ENCODE peak calls at places on chromosomes 5 and 9, in five cellular contexts. P is CD8-positive, alpha-beta memory T cell; L is effector memory CD4-positive, alpha-beta T cell; S is H1; C is lung. D is an unnamed sample.

GRCh38 chr9:21688108-21689102 is 114.0 kb upstream of the MTAP start:
- DNase-seq in P (no peak), S (no peak), C (no peak), L (no peak), D (no peak)

GRCh38 chr5:67381240-67381875 is 184.8 kb upstream of the CD180 start:
- DNase-seq in C (no peak), S (no peak), P (no peak), L (no peak), D (no peak)

GRCh38 chr5:121273818-121274433 is 577.8 kb upstream of the FTMT start:
- DNase-seq in C (no peak), S (no peak), L (no peak), P (no peak), D (no peak)

GRCh38 chr5:14872070-14872989 is 752 bp upstream of the ANKH start:
- DNase-seq in C (peak; percentile 62), P (peak; percentile 46), S (peak; percentile 68), L (peak; percentile 48), D (peak; percentile 70)

GRCh38 chr9:70988551-70988950 is 132.9 kb downstream of the TRPM3 start:
- DNase-seq in S (no peak), P (no peak), L (no peak), C (no peak), D (no peak)

GRCh38 chr5:33774323-33774722 is 117.5 kb downstream of the ADAMTS12 start:
- DNase-seq in L (no peak), C (no peak), P (no peak), S (no peak), D (no peak)

GRCh38 chr9:137358126-137358525 is 56.1 kb upstream of the NRARP start:
- DNase-seq in C (no peak), P (no peak), S (no peak), L (no peak), D (no peak)

GRCh38 chr5:123217183-123217582 is 128.1 kb downstream of the PRDM6 start:
- DNase-seq in L (no peak), P (no peak), S (no peak), C (no peak), D (no peak)

GRCh38 chr5:134462047-134462575 is 50.4 kb upstream of the CDKN2AIPNL start:
- DNase-seq in C (no peak), S (no peak), P (no peak), L (no peak), D (no peak)

GRCh38 chr5:148011407-148012124 is 52.2 kb upstream of the SPINK5 start:
- DNase-seq in S (no peak), P (no peak), L (no peak), C (no peak), D (no peak)

GRCh38 chr5:132468665-132469379 is 21.8 kb downstream of the IRF1 start:
- DNase-seq in P (no peak), C (no peak), S (no peak), L (no peak), D (no peak)

GRCh38 chr9:96555567-96556386 is 63.9 kb downstream of the CDC14B start:
- DNase-seq in P (no peak), C (no peak), L (no peak), S (no peak), D (no peak)

GRCh38 chr9:130940693-130941576 is 1.9 kb upstream of the FIBCD1 start:
- DNase-seq in L (peak; percentile 42), P (peak; percentile 49), S (peak; percentile 99), C (peak; percentile 81), D (peak; percentile 87)

GRCh38 chr9:136714876-136715239 is 2.5 kb downstream of the DIPK1B start:
- DNase-seq in L (no peak), C (no peak), P (no peak), S (no peak), D (no peak)

GRCh38 chr5:12780536-12780935 is 876.3 kb upstream of the CTNND2 start:
- DNase-seq in C (no peak), L (no peak), P (no peak), S (no peak), D (no peak)

GRCh38 chr5:66356011-66356565 is 212.0 kb downstream of the SREK1 start:
- DNase-seq in P (no peak), L (no peak), S (no peak), C (no peak), D (no peak)

GRCh38 chr5:135591277-135591676 is 12.5 kb upstream of the CXCL14 start:
- DNase-seq in C (no peak), S (no peak), L (no peak), P (no peak), D (no peak)

GRCh38 chr5:45796959-45797553 is 100.9 kb upstream of the HCN1 start:
- DNase-seq in C (no peak), P (no peak), S (no peak), L (no peak), D (no peak)

GRCh38 chr5:122457178-122457826 is 145.3 kb downstream of the SNCAIP start:
- DNase-seq in S (no peak), C (no peak), L (no peak), P (no peak), D (no peak)

GRCh38 chr9:97905228-97905627 is 17.1 kb downstream of the TRMO start:
- DNase-seq in P (peak; percentile 34), C (no peak), S (no peak), L (peak; percentile 45), D (no peak)

GRCh38 chr5:154191467-154192261 is 1.1 kb downstream of the GALNT10 start:
- DNase-seq in S (no peak), L (no peak), C (no peak), P (no peak), D (no peak)

GRCh38 chr5:67201897-67202549 is 5.4 kb upstream of the CD180 start:
- DNase-seq in S (no peak), P (no peak), L (no peak), C (no peak), D (no peak)

GRCh38 chr5:127074466-127074865 is 1.2 kb upstream of the C5orf63 start:
- DNase-seq in P (no peak), S (no peak), C (no peak), L (no peak), D (no peak)

GRCh38 chr5:101995585-101995984 is 300.5 kb downstream of the SLCO4C1 start:
- DNase-seq in P (no peak), L (no peak), C (no peak), S (no peak), D (no peak)

GRCh38 chr5:135472141-135472540 is 20.0 kb upstream of the TIFAB start:
- DNase-seq in S (no peak), P (no peak), C (no peak), L (no peak), D (no peak)

GRCh38 chr5:175893466-175893865 is 22.1 kb downstream of the CPLX2 start:
- DNase-seq in L (no peak), P (no peak), C (no peak), S (no peak), D (no peak)

GRCh38 chr5:127001621-127002296 is 28.6 kb downstream of the MARCHF3 start:
- DNase-seq in C (no peak), P (no peak), S (no peak), L (no peak), D (no peak)

GRCh38 chr9:34540826-34541225 is 18.0 kb upstream of the ENHO start:
- DNase-seq in L (no peak), P (no peak), C (no peak), S (peak; percentile 24), D (no peak)

GRCh38 chr9:2849943-2850342 is 6.0 kb upstream of the PUM3 start:
- DNase-seq in L (no peak), S (no peak), P (no peak), C (no peak), D (no peak)

GRCh38 chr9:69180670-69181069 is 6.6 kb downstream of the TJP2 start:
- DNase-seq in P (peak; percentile 5), S (no peak), C (peak; percentile 58), L (peak; percentile 34), D (peak; percentile 41)

GRCh38 chr5:113678924-113679575 is 165.6 kb downstream of the YTHDC2 start:
- DNase-seq in S (peak; percentile 56), P (no peak), C (no peak), L (no peak), D (no peak)

GRCh38 chr9:93861736-93862358 is 93.3 kb downstream of the BARX1 start:
- DNase-seq in L (no peak), C (no peak), S (no peak), P (no peak), D (no peak)

GRCh38 chr5:96012399-96012798 is 50.7 kb upstream of the ELL2 start:
- DNase-seq in L (no peak), P (no peak), C (no peak), S (no peak), D (no peak)

GRCh38 chr9:134604834-134605233 is 36.8 kb upstream of the COL5A1 start:
- DNase-seq in S (no peak), L (no peak), P (no peak), C (no peak), D (peak; percentile 35)

GRCh38 chr9:135526089-135526729 is 5.0 kb downstream of the LCN1 start:
- DNase-seq in L (no peak), C (no peak), P (no peak), S (no peak), D (no peak)

GRCh38 chr9:17800397-17800796 is 221.5 kb downstream of the SH3GL2 start:
- DNase-seq in P (no peak), S (no peak), C (no peak), L (no peak), D (no peak)

DNA sequence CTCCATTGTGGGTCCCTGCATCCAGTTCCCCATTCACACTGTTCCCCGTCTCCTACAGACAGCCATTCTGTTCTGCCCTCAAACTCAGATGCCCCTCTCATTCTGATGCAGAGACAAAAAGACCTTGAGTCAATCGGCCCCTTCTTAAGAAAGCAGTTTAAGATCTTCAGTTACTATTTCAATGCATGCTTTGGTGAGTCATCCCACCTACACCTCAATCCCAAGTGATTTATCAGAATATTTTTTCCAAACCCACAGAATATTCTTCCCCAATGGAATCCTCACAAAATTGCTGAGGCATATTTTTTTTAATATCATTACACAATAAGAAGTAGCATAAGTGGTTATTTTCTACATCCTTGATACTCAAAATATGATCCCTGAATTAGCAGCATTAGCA is 92.4 kb upstream of the SLC1A1 start:
- DNase-seq in P (no peak), L (no peak), C (no peak), S (no peak), D (no peak)
- H3K4me1 ChIP-seq in P (no peaks in the 10 kb centered on the region), L (no peaks in the 10 kb centered on the region), C (no peaks in the 10 kb centered on the region), S (no peaks in the 10 kb centered on the region), D (no peaks in the 10 kb centered on the region)

GRCh38 chr9:19631181-19631580 is 157.7 kb downstream of the SLC24A2 start:
- DNase-seq in S (no peak), P (no peak), C (no peak), L (no peak), D (no peak)
- H3K27ac ChIP-seq in S (no peak overlapping the region), P (no peak overlapping the region), C (no peak overlapping the region), L (no peak overlapping the region), D (no peak overlapping the region)

GRCh38 chr5:61184708-61185107 is 22.4 kb upstream of the SMIM15 start:
- DNase-seq in S (no peak), L (no peak), C (no peak), P (no peak), D (no peak)
- H3K4me3 ChIP-seq in S (no peak overlapping the region), L (no peak overlapping the region), C (no peak overlapping the region), P (no peak overlapping the region), D (no peak overlapping the region)

DNA sequence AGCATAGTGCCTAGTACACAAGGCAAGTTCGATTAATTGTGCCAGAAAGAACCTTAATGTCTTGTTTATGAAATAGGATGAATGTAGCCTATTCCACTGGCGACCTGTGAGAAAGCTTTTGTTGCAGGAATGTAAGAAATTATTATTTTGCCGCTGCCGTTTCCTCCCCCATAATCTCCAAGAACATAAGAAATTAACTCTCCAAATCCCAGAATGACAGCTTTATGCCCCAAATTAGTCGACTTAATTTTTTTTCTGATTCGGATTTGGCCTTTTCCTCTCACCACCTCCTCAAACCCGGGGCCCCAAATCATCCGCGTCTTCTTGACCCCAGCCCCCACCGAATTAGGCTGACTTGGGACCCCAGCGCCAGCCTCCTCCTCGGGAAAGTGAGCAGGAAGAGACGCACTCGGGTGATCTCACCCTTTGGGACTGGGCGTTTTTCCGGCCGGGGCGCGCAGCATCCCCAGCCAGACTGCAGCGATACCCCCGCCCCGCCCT is 685 bp upstream of the SPTAN1 start:
- DNase-seq in S (no peak), L (no peak), C (no peak), P (no peak), D (no peak)
- H3K4me1 ChIP-seq in S (peaks cover 17% of the 10 kb centered on the region), L (peaks cover 50% of the 10 kb centered on the region), C (peaks cover 22% of the 10 kb centered on the region), P (peaks cover 59% of the 10 kb centered on the region), D (peaks cover 24% of the 10 kb centered on the region)

D was measured in pancreas.